ENCODE peak calls at places on chromosomes 1 and 21, in nine cellular contexts. M is tibial artery; D is keratinocyte; E is body of pancreas; J is HCT116; S is endodermal cell; A is thoracic aorta; L is naive thymus-derived CD4-positive, alpha-beta T cell; I is K562. N is an unnamed sample. For H3K9me3, the result is how much of the 10 kb centered on the place peaks cover.

GRCh38 chr21:15062566-15062965 is 2.2 kb downstream of the NRIP1 start:
- DNase-seq in M (no peak), D (no peak), E (no peak), J (no peak), S (no peak), A (no peak), L (peak), I (peak), N (no peak)

GRCh38 chr1:111399792-111400610 is 27.5 kb downstream of the OVGP1 start:
- DNase-seq in M (peak), D (no peak), E (peak), J (peak), S (peak), A (no peak), L (peak), I (peak), N (peak)

GRCh38 chr1:208387908-208388756 is 143.9 kb upstream of the PLXNA2 start:
- DNase-seq in M (no peak), D (no peak), E (no peak), J (no peak), S (no peak), A (no peak), L (no peak), I (no peak), N (no peak)

GRCh38 chr1:205018381-205018780 is 24.6 kb upstream of the CNTN2 start:
- DNase-seq in M (no peak), D (no peak), E (no peak), J (no peak), S (no peak), A (no peak), L (no peak), I (no peak), N (peak)

GRCh38 chr1:55981015-55981635 is 598.2 kb downstream of the PLPP3 start:
- DNase-seq in M (no peak), D (no peak), E (no peak), J (no peak), S (no peak), A (no peak), L (no peak), I (no peak), N (no peak)

GRCh38 chr1:61602663-61603062 is 122.3 kb downstream of the TM2D1 start:
- DNase-seq in M (no peak), D (no peak), E (no peak), J (no peak), S (no peak), A (no peak), L (no peak), I (no peak), N (no peak)

GRCh38 chr1:60547821-60548220 is 474.3 kb upstream of the C1orf87 start:
- DNase-seq in M (no peak), D (no peak), E (no peak), J (no peak), S (no peak), A (no peak), L (no peak), I (no peak), N (no peak)

GRCh38 chr21:38793926-38794713 is 11.6 kb upstream of the ETS2 start:
- DNase-seq in M (no peak), D (no peak), E (no peak), J (no peak), S (no peak), A (no peak), L (no peak), I (no peak), N (no peak)

GRCh38 chr1:89276690-89277089 is 4.0 kb upstream of the GBP5 start:
- DNase-seq in M (no peak), D (no peak), E (no peak), J (no peak), S (no peak), A (no peak), L (peak), I (no peak), N (no peak)

GRCh38 chr1:155300024-155300423 is 1.2 kb downstream of the PKLR start:
- DNase-seq in M (no peak), D (no peak), E (no peak), J (no peak), S (no peak), A (no peak), L (no peak), I (no peak), N (no peak)

GRCh38 chr1:171780583-171781166 is 785 bp upstream of the METTL13 start:
- DNase-seq in M (no peak), D (no peak), E (no peak), J (no peak), S (no peak), A (no peak), L (no peak), I (no peak), N (no peak)
- H3K4me3 ChIP-seq in M (peak), D (peak), E (no peak), J (peak), S (peak), A (peak), L (peak), I (peak), N (no peak)

GRCh38 chr21:43859747-43860214 is 5.2 kb upstream of the AGPAT3 start:
- DNase-seq in M (no peak), D (no peak), E (peak), J (no peak), S (no peak), A (no peak), L (no peak), I (no peak), N (no peak)
- H3K9me3 ChIP-seq in M (under half), D (under half), E (under half), J (under half), S (under half), A (under half), L (under half), I (under half), N (under half)

GRCh38 chr1:9118186-9118585 is 10.7 kb downstream of the GPR157 start:
- DNase-seq in M (no peak), D (no peak), E (no peak), J (no peak), S (no peak), A (no peak), L (no peak), I (no peak), N (no peak)

GRCh38 chr1:9120312-9120958 is 8.5 kb downstream of the GPR157 start:
- DNase-seq in M (no peak), D (no peak), E (no peak), J (no peak), S (no peak), A (no peak), L (no peak), I (no peak), N (no peak)

GRCh38 chr1:9119745-9120144 is 9.2 kb downstream of the GPR157 start:
- DNase-seq in M (no peak), D (no peak), E (no peak), J (no peak), S (no peak), A (no peak), L (no peak), I (no peak), N (no peak)

GRCh38 chr1:9125325-9125724 is 3.6 kb downstream of the GPR157 start:
- DNase-seq in M (no peak), D (no peak), E (no peak), J (no peak), S (no peak), A (no peak), L (no peak), I (no peak), N (no peak)

DNA sequence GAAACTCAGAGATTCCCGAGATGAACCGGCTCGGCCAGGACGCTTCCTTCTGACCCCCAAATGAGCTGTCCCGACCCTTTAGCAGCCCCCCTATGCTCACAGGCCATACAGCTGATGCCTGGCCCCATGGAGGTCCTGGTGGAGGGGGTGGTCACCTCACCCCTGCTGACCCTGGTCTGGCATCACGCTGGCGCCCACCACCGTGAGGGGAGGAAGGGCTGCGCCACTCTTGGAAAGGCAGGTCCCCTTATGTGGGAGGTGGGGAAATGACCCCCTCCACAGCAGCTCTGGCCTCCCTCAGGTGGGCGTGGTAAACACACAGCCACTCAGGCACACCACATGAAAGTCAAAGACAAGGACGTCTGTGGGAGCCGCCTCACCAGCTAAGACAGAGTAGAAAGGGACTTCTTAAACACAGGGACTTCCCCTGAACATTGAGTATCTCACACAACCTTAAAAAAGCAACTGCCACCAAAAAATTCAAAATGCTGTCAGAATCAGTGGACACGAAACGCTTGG is 7.0 kb downstream of the GPR157 start:
- DNase-seq in M (no peak), D (no peak), E (no peak), J (no peak), S (no peak), A (no peak), L (peak), I (no peak), N (no peak)
- H3K4me3 ChIP-seq in M (no peak), D (no peak), E (no peak), J (no peak), S (no peak), A (no peak), L (no peak), I (no peak), N (no peak)

GRCh38 chr1:94113592-94114322 is 7.2 kb downstream of the ABCA4 start:
- DNase-seq in M (no peak), D (no peak), E (no peak), J (no peak), S (peak), A (no peak), L (no peak), I (no peak), N (no peak)
- H3K9me3 ChIP-seq in M (under half), D (under half), E (under half), J (under half), S (under half), A (under half), L (under half), I (under half), N (under half)

GRCh38 chr1:119647734-119648619 is at the start of gene ZNF697:
- DNase-seq in M (peak), D (peak), E (peak), J (peak), S (peak), A (peak), L (no peak), I (peak), N (peak)
- H3K4me3 ChIP-seq in M (peak), D (peak), E (peak), J (peak), S (peak), A (peak), L (no peak), I (peak), N (peak)

GRCh38 chr21:44490816-44491215 is 35.5 kb downstream of the LRRC3 start:
- DNase-seq in M (no peak), D (no peak), E (no peak), J (no peak), S (no peak), A (no peak), L (no peak), I (no peak), N (no peak)

GRCh38 chr21:44494418-44494817 is 39.1 kb downstream of the LRRC3 start:
- DNase-seq in M (no peak), D (no peak), E (no peak), J (no peak), S (no peak), A (no peak), L (no peak), I (no peak), N (no peak)

GRCh38 chr21:44494956-44495355 is 39.6 kb downstream of the LRRC3 start:
- DNase-seq in M (no peak), D (no peak), E (no peak), J (no peak), S (no peak), A (no peak), L (no peak), I (no peak), N (no peak)

GRCh38 chr21:44490405-44490804 is 35.1 kb downstream of the LRRC3 start:
- DNase-seq in M (no peak), D (no peak), E (no peak), J (no peak), S (no peak), A (no peak), L (no peak), I (no peak), N (no peak)

GRCh38 chr21:44492572-44493385 is 37.5 kb downstream of the LRRC3 start:
- DNase-seq in M (no peak), D (no peak), E (no peak), J (no peak), S (no peak), A (no peak), L (no peak), I (no peak), N (no peak)
- H3K9me3 ChIP-seq in M (under half), D (under half), E (under half), J (under half), S (half or more), A (under half), L (under half), I (under half), N (under half)

DNA sequence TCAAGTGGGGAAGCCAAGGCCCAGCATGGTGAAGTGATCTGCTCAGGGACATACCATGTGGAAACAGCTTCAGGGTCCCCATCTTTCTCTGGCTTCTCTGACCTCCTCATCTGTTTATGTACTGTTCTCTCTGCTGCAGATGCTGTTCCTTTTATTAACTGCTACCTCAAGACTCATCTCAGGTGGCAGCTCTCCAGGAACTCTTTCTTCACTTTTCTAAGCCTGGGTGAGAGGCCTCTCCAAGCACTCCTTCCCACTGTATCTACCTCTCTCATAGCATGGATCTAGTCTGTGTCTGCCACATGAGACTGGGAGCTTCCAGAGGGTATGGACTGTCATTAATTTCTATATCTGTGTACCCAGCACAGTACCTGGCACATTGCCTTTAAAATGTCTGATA is 73.4 kb upstream of the PPM1J start:
- DNase-seq in M (no peak), D (no peak), E (no peak), J (no peak), S (no peak), A (no peak), L (no peak), I (no peak), N (no peak)
- H3K4me3 ChIP-seq in M (no peak), D (no peak), E (no peak), J (no peak), S (no peak), A (no peak), L (no peak), I (no peak), N (no peak)

GRCh38 chr1:93475691-93476090 is 27.8 kb downstream of the FNBP1L start:
- DNase-seq in M (no peak), D (no peak), E (no peak), J (no peak), S (no peak), A (no peak), L (no peak), I (no peak), N (no peak)
- H3K9me3 ChIP-seq in M (under half), D (under half), E (under half), J (under half), S (half or more), A (under half), L (under half), I (under half), N (under half)

GRCh38 chr1:156858555-156858956 is 361 bp downstream of the INSRR start:
- DNase-seq in M (no peak), D (no peak), E (peak), J (no peak), S (no peak), A (no peak), L (no peak), I (peak), N (peak)

GRCh38 chr1:156857532-156857931 is 1.4 kb downstream of the INSRR start:
- DNase-seq in M (no peak), D (no peak), E (no peak), J (no peak), S (no peak), A (no peak), L (no peak), I (no peak), N (no peak)

GRCh38 chr1:156860113-156860638 is 489 bp upstream of the NTRK1 start:
- DNase-seq in M (no peak), D (no peak), E (peak), J (peak), S (peak), A (no peak), L (peak), I (peak), N (peak)

GRCh38 chr1:156859523-156860112 is 701 bp upstream of the INSRR start:
- DNase-seq in M (no peak), D (no peak), E (no peak), J (no peak), S (peak), A (no peak), L (peak), I (no peak), N (no peak)

DNA sequence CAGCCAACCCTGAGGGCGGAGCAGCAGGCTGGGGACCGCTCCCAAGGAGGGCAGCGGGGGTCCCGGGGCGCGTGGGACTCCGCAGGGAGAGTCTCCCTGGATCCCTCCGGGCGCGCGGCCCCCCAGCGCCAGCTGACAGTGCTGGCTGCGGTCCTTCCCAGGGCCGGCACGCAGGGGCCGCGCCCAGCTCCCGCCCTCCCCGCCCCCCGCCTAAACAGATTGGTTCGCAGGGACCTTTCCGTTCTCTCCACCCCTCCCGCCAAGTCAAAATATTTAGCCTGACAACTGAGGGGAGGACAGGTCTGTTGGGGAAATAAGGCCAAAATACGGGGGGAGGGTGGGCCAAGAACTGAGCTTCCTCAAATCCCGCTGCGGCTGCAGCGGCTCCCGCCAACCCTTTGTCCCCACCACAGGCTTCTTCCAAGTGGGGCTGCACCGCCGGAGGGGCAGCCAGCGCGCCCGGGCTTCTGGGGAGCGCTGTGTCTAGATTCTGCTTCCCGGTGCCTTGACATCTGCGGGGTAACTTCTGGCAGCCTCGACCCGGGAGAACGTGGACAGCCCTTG is at the start of gene INSRR:
- DNase-seq in M (no peak), D (no peak), E (no peak), J (no peak), S (peak), A (no peak), L (no peak), I (peak), N (no peak)
- H3K4me3 ChIP-seq in M (peak), D (peak), E (no peak), J (peak), S (peak), A (peak), L (peak), I (peak), N (peak)

GRCh38 chr1:164092603-164093353 is 466.2 kb upstream of the PBX1 start:
- DNase-seq in M (no peak), D (no peak), E (no peak), J (no peak), S (peak), A (no peak), L (no peak), I (no peak), N (no peak)
- H3K9me3 ChIP-seq in M (under half), D (under half), E (under half), J (under half), S (under half), A (under half), L (under half), I (under half), N (under half)

N was measured in adrenal gland.